ENCODE peak calls at places on chromosomes 7 and 10, in seven cellular contexts. L, T, P, B, V, Q and F are unnamed samples.

GRCh38 chr7:38890597-38890996 is 18.4 kb downstream of the VPS41 start:
- DNase-seq in L (no peak), T (no peak), P (no peak), B (no peak), V (no peak), Q (no peak), F (no peak)

GRCh38 chr10:52740913-52741675 is 31.5 kb downstream of the MBL2 start:
- DNase-seq in L (peak; percentile 57), T (peak; percentile 4), P (no peak), B (no peak), V (no peak), Q (peak; percentile 59), F (peak; percentile 58)

GRCh38 chr10:122847782-122848604 is 2.3 kb upstream of the CUZD1 start:
- DNase-seq in L (no peak), T (no peak), P (no peak), B (no peak), V (no peak), Q (no peak), F (no peak)

GRCh38 chr7:98174334-98175259 is 36.6 kb upstream of the BHLHA15 start:
- DNase-seq in L (no peak), T (no peak), P (peak; percentile 77), B (no peak), V (no peak), Q (peak; percentile 4), F (no peak)

GRCh38 chr10:98029149-98030092 is 1.0 kb downstream of the CRTAC1 start:
- DNase-seq in L (no peak), T (no peak), P (no peak), B (no peak), V (no peak), Q (no peak), F (no peak)

GRCh38 chr7:12907774-12908173 is 220.3 kb downstream of the ARL4A start:
- DNase-seq in L (no peak), T (no peak), P (no peak), B (no peak), V (no peak), Q (no peak), F (peak; percentile 37)

GRCh38 chr7:129529643-129530042 is 27.3 kb downstream of the SMKR1 start:
- DNase-seq in L (no peak), T (no peak), P (no peak), B (no peak), V (no peak), Q (no peak), F (peak; percentile 6)

GRCh38 chr7:27933691-27934565 is 194.0 kb downstream of the TAX1BP1 start:
- DNase-seq in L (no peak), T (peak; percentile 98), P (no peak), B (no peak), V (no peak), Q (peak; percentile 94), F (no peak)

GRCh38 chr7:82542665-82543064 is 99.1 kb upstream of the CACNA2D1 start:
- DNase-seq in L (no peak), T (peak; percentile 55), P (no peak), B (no peak), V (peak; percentile 74), Q (peak; percentile 94), F (no peak)

GRCh38 chr7:112898432-112899290 is 108.5 kb upstream of the TMEM168 start:
- DNase-seq in L (peak; percentile 73), T (peak; percentile 84), P (no peak), B (no peak), V (peak; percentile 14), Q (peak; percentile 81), F (peak; percentile 72)

GRCh38 chr7:75920431-75921161 is 5.6 kb downstream of the POR start:
- DNase-seq in L (no peak), T (no peak), P (no peak), B (no peak), V (no peak), Q (no peak), F (no peak)

GRCh38 chr10:62844280-62845011 is 28.3 kb upstream of the EGR2 start:
- DNase-seq in L (no peak), T (no peak), P (no peak), B (no peak), V (no peak), Q (no peak), F (no peak)

GRCh38 chr7:15280078-15280734 is 281.6 kb downstream of the AGMO start:
- DNase-seq in L (no peak), T (no peak), P (no peak), B (no peak), V (no peak), Q (no peak), F (no peak)

GRCh38 chr10:109982123-109982522 is 25.7 kb upstream of the ADD3 start:
- DNase-seq in L (no peak), T (no peak), P (no peak), B (no peak), V (no peak), Q (no peak), F (no peak)

GRCh38 chr7:102106625-102107024 is 180.0 kb upstream of the SH2B2 start:
- DNase-seq in L (no peak), T (no peak), P (peak; percentile 18), B (peak; percentile 35), V (no peak), Q (no peak), F (no peak)

GRCh38 chr7:130695840-130696239 is 9.5 kb upstream of the TSGA13 start:
- DNase-seq in L (no peak), T (peak; percentile 6), P (no peak), B (no peak), V (no peak), Q (peak; percentile 68), F (peak; percentile 36)

GRCh38 chr10:76887223-76888010 is 750.2 kb downstream of the KCNMA1 start:
- DNase-seq in L (no peak), T (no peak), P (no peak), B (no peak), V (no peak), Q (no peak), F (no peak)

GRCh38 chr7:123308552-123308951 is 108.8 kb upstream of the SLC13A1 start:
- DNase-seq in L (no peak), T (no peak), P (no peak), B (no peak), V (no peak), Q (no peak), F (no peak)

GRCh38 chr7:69610675-69611037 is 12.4 kb downstream of the AUTS2 start:
- DNase-seq in L (no peak), T (no peak), P (no peak), B (no peak), V (no peak), Q (no peak), F (no peak)

GRCh38 chr7:80372415-80372814 is 139.4 kb downstream of the GNAT3 start:
- DNase-seq in L (no peak), T (no peak), P (no peak), B (no peak), V (peak; percentile 59), Q (no peak), F (no peak)

GRCh38 chr7:157586426-157586955 is 249.7 kb downstream of the DNAJB6 start:
- DNase-seq in L (no peak), T (no peak), P (peak; percentile 46), B (no peak), V (no peak), Q (no peak), F (no peak)

GRCh38 chr7:8480466-8480865 is 47.1 kb downstream of the NXPH1 start:
- DNase-seq in L (no peak), T (no peak), P (no peak), B (no peak), V (no peak), Q (no peak), F (no peak)

GRCh38 chr10:23253780-23254179 is 61.7 kb downstream of the PTF1A start:
- DNase-seq in L (no peak), T (no peak), P (no peak), B (no peak), V (no peak), Q (no peak), F (no peak)

GRCh38 chr7:149729983-149730801 is 43.2 kb downstream of the ZNF467 start:
- DNase-seq in L (peak; percentile 75), T (no peak), P (peak; percentile 55), B (no peak), V (no peak), Q (no peak), F (no peak)

GRCh38 chr10:54796876-54797275 is 4.2 kb downstream of the PCDH15 start:
- DNase-seq in L (no peak), T (no peak), P (no peak), B (no peak), V (no peak), Q (no peak), F (no peak)

GRCh38 chr7:19709249-19709578 is 377 bp upstream of the POLR1F start:
- DNase-seq in L (no peak), T (no peak), P (no peak), B (no peak), V (no peak), Q (no peak), F (no peak)
- TF ChIP-seq CTCF in L (no peak), T (no peak), P (peak; percentile 1), B (no peak), V (no peak), Q (peak; percentile 1), F (no peak)

DNA sequence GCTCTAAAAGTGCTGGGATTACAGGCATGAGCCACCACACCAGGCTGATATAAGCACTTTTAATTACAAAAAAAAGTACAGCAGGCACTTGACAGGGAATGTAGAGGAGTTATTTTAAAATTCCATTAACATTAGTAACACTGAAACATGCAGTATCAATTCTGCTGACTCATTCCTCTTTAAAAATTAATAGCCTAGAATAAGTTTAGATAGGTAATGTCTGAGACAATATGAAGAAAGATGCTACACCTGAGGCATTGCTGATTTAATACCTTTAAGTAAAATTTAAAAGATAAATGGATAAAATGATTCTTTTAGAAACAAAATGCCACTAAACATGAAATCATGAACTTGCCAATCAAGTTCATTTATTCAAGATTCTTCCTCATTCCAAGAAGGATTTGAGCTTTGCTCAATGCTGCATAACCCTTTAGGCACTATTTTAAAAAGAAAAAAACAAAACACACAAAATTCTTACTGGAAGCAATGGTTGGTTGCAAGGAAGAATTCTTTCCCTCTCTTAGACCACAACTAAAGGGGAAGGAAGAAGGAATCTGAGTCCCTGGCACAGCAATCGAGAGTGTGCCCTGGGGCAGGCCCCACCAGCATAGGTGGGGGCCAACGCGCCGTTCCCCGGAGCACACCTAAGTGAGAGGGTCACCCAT is 26.6 kb downstream of the ESYT2 start:
- DNase-seq in L (no peak), T (no peak), P (no peak), B (no peak), V (no peak), Q (peak; percentile 29), F (no peak)
- H3K4me3 ChIP-seq in L (no peak overlapping the region), T (no peak overlapping the region), P (no peak overlapping the region), B (no peak overlapping the region), V (no peak overlapping the region), Q (no peak overlapping the region), F (no peak overlapping the region)

GRCh38 chr7:154880512-154880911 is 122.4 kb downstream of the PAXIP1 start:
- DNase-seq in L (no peak), T (no peak), P (no peak), B (no peak), V (no peak), Q (no peak), F (no peak)
- TF ChIP-seq CTCF in L (no peak), T (no peak), P (no peak), B (no peak), V (no peak), Q (no peak), F (no peak)

DNA sequence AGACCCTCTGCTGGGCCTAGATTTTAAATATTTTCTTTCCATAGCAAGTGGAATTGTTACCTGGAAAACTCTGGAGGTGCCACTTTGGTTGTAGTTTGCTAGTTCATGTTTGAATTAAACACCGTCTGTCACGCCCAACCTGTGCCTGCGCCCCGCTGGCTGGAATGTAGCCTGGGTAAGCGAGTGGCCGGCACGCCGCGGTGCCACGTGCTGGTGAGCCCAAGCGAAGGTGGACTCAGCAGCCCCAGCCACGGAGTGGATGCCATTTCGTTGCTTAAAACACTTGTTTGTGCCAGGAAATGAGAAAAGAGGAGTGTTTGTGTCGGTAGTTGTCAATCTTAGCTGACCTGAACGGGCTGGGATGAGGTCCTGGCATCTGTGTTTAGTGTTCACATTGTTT is 2.7 kb downstream of the GET4 start:
- DNase-seq in L (no peak), T (no peak), P (no peak), B (no peak), V (no peak), Q (no peak), F (no peak)
- H3K4me3 ChIP-seq in L (no peak overlapping the region), T (no peak overlapping the region), P (no peak overlapping the region), B (no peak overlapping the region), V (no peak overlapping the region), Q (no peak overlapping the region), F (no peak overlapping the region)